ENCODE peak calls at places on chromosome 12, in ten cellular contexts. D is NCI-H2081; U is activated CD4-positive, alpha-beta T cell treated with anti-CD3 and anti-CD28 coated beads, Interleukin-2, amount 50 U/mL, for 24 hours; J is stimulated activated effector memory CD8-positive, alpha-beta T cell treated with anti-CD3 and anti-CD28 coated beads, Interleukin-12 subunit alpha, Interleukin-12 subunit beta, amount 100 ng/mL, for 72 hours; N is AML-193; K is stimulated activated CD4-positive, alpha-beta T cell treated with anti-CD3 and anti-CD28 coated beads, Interleukin-12 subunit alpha, Interleukin-12 subunit beta, amount 100 ng/mL, for 48 hours; B is IMR-90; I is fibroblast of mammary gland; M is posterior cingulate gyrus; E is CD8-positive, alpha-beta memory T cell. W is an unnamed sample.

GRCh38 chr12:103334447-103334846 is 161.3 kb downstream of the C12orf42 start:
- DNase-seq in E (no peak), U (no peak), D (no peak), B (no peak), J (no peak), K (no peak), I (no peak), M (no peak), N (no peak), W (no peak)

GRCh38 chr12:116094475-116094874 is 183.0 kb downstream of the MED13L start:
- DNase-seq in U (no peak), I (no peak), D (no peak), M (no peak), E (no peak), N (no peak), B (no peak), J (no peak), K (no peak), W (no peak)

GRCh38 chr12:107749094-107749493 is 11.8 kb downstream of the PRDM4 start:
- DNase-seq in J (no peak), D (no peak), M (no peak), I (peak; percentile 46), E (no peak), N (no peak), U (no peak), K (no peak), B (peak; percentile 17), W (no peak)

GRCh38 chr12:79360269-79360668 is 330.5 kb downstream of the PAWR start:
- DNase-seq in E (no peak), N (no peak), I (no peak), B (no peak), J (no peak), M (no peak), U (no peak), K (no peak), D (no peak), W (no peak)

GRCh38 chr12:115354476-115354890 is 670.5 kb upstream of the TBX3 start:
- DNase-seq in I (no peak), D (no peak), N (no peak), E (no peak), U (no peak), M (no peak), K (no peak), B (peak; percentile 16), J (no peak), W (no peak)

GRCh38 chr12:106246891-106247730 is 709 bp downstream of the CKAP4 start:
- DNase-seq in M (peak; percentile 44), I (peak; percentile 56), J (peak; percentile 15), U (peak; percentile 26), E (peak; percentile 75), K (peak; percentile 8), D (peak; percentile 24), B (peak; percentile 61), N (no peak), W (no peak)

GRCh38 chr12:131862600-131862993 is 31.8 kb upstream of the ULK1 start:
- DNase-seq in N (no peak), U (no peak), I (no peak), K (no peak), E (no peak), D (no peak), M (no peak), J (no peak), B (no peak), W (no peak)

GRCh38 chr12:26713885-26714383 is 119.1 kb downstream of the ITPR2 start:
- DNase-seq in U (no peak), N (no peak), E (no peak), D (no peak), K (no peak), J (no peak), I (no peak), M (no peak), B (no peak), W (no peak)

GRCh38 chr12:67885370-67886169 is 103.7 kb upstream of the IFNG-AS1 start:
- DNase-seq in N (no peak), J (no peak), E (no peak), U (no peak), D (no peak), B (no peak), K (no peak), I (no peak), M (no peak), W (no peak)

GRCh38 chr12:121592323-121592722 is 11.5 kb upstream of the KDM2B start:
- DNase-seq in U (no peak), N (no peak), K (no peak), D (no peak), E (no peak), M (no peak), J (no peak), B (no peak), I (no peak), W (no peak)

GRCh38 chr12:115251727-115252126 is 567.8 kb upstream of the TBX3 start:
- DNase-seq in K (no peak), I (no peak), M (no peak), N (no peak), E (no peak), J (no peak), U (no peak), D (no peak), B (no peak), W (no peak)

GRCh38 chr12:117914686-117915085 is 54.1 kb downstream of the KSR2 start:
- DNase-seq in I (no peak), U (no peak), M (no peak), E (no peak), D (no peak), B (no peak), K (no peak), N (no peak), J (no peak), W (no peak)

GRCh38 chr12:123531091-123531490 is 2.4 kb downstream of the RILPL1 start:
- DNase-seq in M (no peak), K (no peak), D (no peak), N (no peak), U (no peak), B (no peak), I (no peak), E (no peak), J (no peak), W (no peak)

GRCh38 chr12:132429122-132429931 is 60.6 kb upstream of the FBRSL1 start:
- DNase-seq in K (no peak), E (no peak), U (no peak), B (no peak), N (peak; percentile 6), D (peak; percentile 60), I (no peak), M (no peak), J (no peak), W (no peak)

GRCh38 chr12:106078358-106079025 is 60.3 kb downstream of the NUAK1 start:
- DNase-seq in U (no peak), N (no peak), E (no peak), J (no peak), M (peak; percentile 73), D (no peak), K (no peak), B (peak; percentile 64), I (peak; percentile 65), W (no peak)

GRCh38 chr12:85835810-85836715 is at the start of gene RASSF9:
- DNase-seq in D (no peak), E (no peak), I (peak; percentile 85), M (no peak), U (no peak), K (no peak), J (no peak), B (peak; percentile 43), N (no peak), W (peak; percentile 4)

GRCh38 chr12:32907166-32907565 is 10.6 kb upstream of the PKP2 start:
- DNase-seq in J (no peak), I (no peak), E (no peak), M (no peak), D (no peak), U (no peak), B (no peak), K (no peak), N (no peak), W (no peak)

GRCh38 chr12:89968151-89968699 is 259.6 kb upstream of the ATP2B1 start:
- DNase-seq in U (no peak), K (no peak), M (no peak), E (no peak), B (no peak), N (peak; percentile 30), D (no peak), I (no peak), J (no peak), W (no peak)

GRCh38 chr12:46661161-46661845 is 164.5 kb downstream of the SLC38A4 start:
- DNase-seq in U (no peak), E (no peak), M (no peak), K (no peak), B (peak; percentile 95), D (peak; percentile 70), N (peak; percentile 77), I (peak; percentile 93), J (no peak), W (peak; percentile 62)

GRCh38 chr12:52274521-52274920 is at the start of gene KRT86:
- DNase-seq in N (no peak), J (no peak), K (no peak), B (no peak), E (no peak), D (no peak), I (no peak), U (no peak), M (no peak), W (no peak)

GRCh38 chr12:78118036-78118435 is 287.3 kb downstream of the NAV3 start:
- DNase-seq in M (no peak), I (no peak), B (no peak), N (no peak), D (no peak), U (no peak), E (no peak), J (no peak), K (no peak), W (no peak)

GRCh38 chr12:55930771-55931316 is at the start of gene DGKA:
- DNase-seq in M (no peak), I (peak; percentile 91), D (peak; percentile 76), U (peak; percentile 51), B (peak; percentile 85), N (peak; percentile 76), K (peak; percentile 79), E (peak; percentile 70), J (peak; percentile 47), W (no peak)

GRCh38 chr12:92034083-92034482 is 111.6 kb downstream of the BTG1 start:
- DNase-seq in E (no peak), K (no peak), B (no peak), M (no peak), J (no peak), U (no peak), D (no peak), I (no peak), N (no peak), W (no peak)

GRCh38 chr12:114904254-114905003 is 220.5 kb upstream of the TBX3 start:
- DNase-seq in N (no peak), K (no peak), U (no peak), E (no peak), M (no peak), I (peak; percentile 86), J (no peak), B (peak; percentile 85), D (no peak), W (no peak)

GRCh38 chr12:50727466-50727865 is 36.4 kb upstream of the ATF1 start:
- DNase-seq in J (no peak), I (no peak), K (no peak), D (no peak), U (no peak), E (no peak), N (no peak), B (no peak), M (no peak), W (no peak)

GRCh38 chr12:123431951-123432886 is 4.3 kb downstream of the RILPL2 start:
- DNase-seq in K (peak; percentile 20), U (no peak), M (no peak), I (no peak), D (no peak), B (no peak), N (peak; percentile 83), J (no peak), E (peak; percentile 55), W (no peak)

GRCh38 chr12:56941299-56942017 is 7.2 kb upstream of the SDR9C7 start:
- DNase-seq in K (no peak), U (no peak), I (peak; percentile 53), B (peak; percentile 50), N (peak; percentile 70), D (no peak), J (no peak), M (peak; percentile 20), E (no peak), W (no peak)

GRCh38 chr12:14618990-14619389 is 51.3 kb upstream of the PLBD1 start:
- DNase-seq in E (no peak), J (no peak), U (no peak), D (peak; percentile 22), M (no peak), I (peak; percentile 47), B (peak; percentile 16), K (no peak), N (peak; percentile 41), W (no peak)